ENCODE peak calls at places on chromosomes 13 and 19, in four cellular contexts. Z is H1, A is GM12878, J is K562. R is an unnamed sample. For H3K36me3, the result is how much of the 10 kb centered on the place peaks cover.

GRCh38 chr19:4870025-4870700 is 2.7 kb upstream of the PLIN3 start:
- DNase-seq in Z (no peak), A (no peak), J (peak), R (peak)

GRCh38 chr13:76975863-76976262 is 16.0 kb upstream of the CLN5 start:
- DNase-seq in Z (no peak), A (no peak), J (no peak), R (no peak)

GRCh38 chr13:113943821-113944565 is 29.9 kb downstream of the C13orf46 start:
- DNase-seq in Z (no peak), A (no peak), J (no peak), R (no peak)

GRCh38 chr13:85725433-85725832 is 73.8 kb downstream of the SLITRK6 start:
- DNase-seq in Z (no peak), A (no peak), J (no peak), R (no peak)

GRCh38 chr19:10292206-10292788 is 2.5 kb downstream of the ICAM5 start:
- DNase-seq in Z (peak), A (no peak), J (peak), R (peak)

GRCh38 chr19:10010939-10011338 is 635 bp upstream of the COL5A3 start:
- DNase-seq in Z (no peak), A (no peak), J (no peak), R (no peak)

GRCh38 chr13:24042710-24043440 is 117.6 kb upstream of the SPATA13 start:
- DNase-seq in Z (no peak), A (no peak), J (no peak), R (no peak)

GRCh38 chr13:43584711-43585110 is 202.1 kb downstream of the ENOX1 start:
- DNase-seq in Z (no peak), A (no peak), J (no peak), R (no peak)

GRCh38 chr13:49893591-49893990 is 42.5 kb downstream of the SPRYD7 start:
- DNase-seq in Z (no peak), A (no peak), J (no peak), R (no peak)

GRCh38 chr13:112131740-112132113 is 64.8 kb downstream of the SOX1 start:
- DNase-seq in Z (no peak), A (no peak), J (no peak), R (no peak)

GRCh38 chr13:77298403-77298802 is 28.5 kb downstream of the MYCBP2 start:
- DNase-seq in Z (no peak), A (no peak), J (no peak), R (no peak)

GRCh38 chr19:23071087-23071511 is 45.7 kb upstream of the ZNF730 start:
- DNase-seq in Z (no peak), A (no peak), J (peak), R (no peak)

GRCh38 chr19:13629687-13630357 is 123.5 kb upstream of the CACNA1A start:
- DNase-seq in Z (no peak), A (no peak), J (no peak), R (no peak)

GRCh38 chr13:95957331-95957730 is 95.9 kb downstream of the UGGT2 start:
- DNase-seq in Z (no peak), A (no peak), J (peak), R (no peak)

GRCh38 chr13:106887686-106888085 is 319.7 kb upstream of the ARGLU1 start:
- DNase-seq in Z (no peak), A (no peak), J (no peak), R (no peak)

GRCh38 chr13:95206116-95206515 is 95.1 kb downstream of the ABCC4 start:
- DNase-seq in Z (no peak), A (no peak), J (no peak), R (no peak)

GRCh38 chr19:49981603-49982593 is 20.9 kb upstream of the SIGLEC11 start:
- DNase-seq in Z (no peak), A (no peak), J (peak), R (no peak)

GRCh38 chr13:55244991-55245644 is 1895.6 kb upstream of the PRR20A start:
- DNase-seq in Z (peak), A (no peak), J (peak), R (no peak)

GRCh38 chr19:43525836-43526771 is 897 bp downstream of the ETHE1 start:
- DNase-seq in Z (peak), A (no peak), J (no peak), R (no peak)

GRCh38 chr13:111031531-111031961 is 83.6 kb upstream of the ARHGEF7 start:
- DNase-seq in Z (peak), A (no peak), J (no peak), R (no peak)

GRCh38 chr19:11418518-11419506 is at the start of gene RGL3:
- DNase-seq in Z (peak), A (no peak), J (no peak), R (no peak)

GRCh38 chr19:12675940-12676339 is 5.7 kb downstream of the DHPS start:
- DNase-seq in Z (no peak), A (no peak), J (no peak), R (no peak)

GRCh38 chr13:111245781-111246384 is 74.6 kb upstream of the TEX29 start:
- DNase-seq in Z (no peak), A (no peak), J (no peak), R (no peak)

GRCh38 chr19:47445527-47445926 is 26.2 kb downstream of the SLC8A2 start:
- DNase-seq in Z (no peak), A (no peak), J (no peak), R (no peak)

GRCh38 chr13:61170791-61171330 is 244.8 kb downstream of the PCDH20 start:
- DNase-seq in Z (no peak), A (no peak), J (no peak), R (no peak)

GRCh38 chr19:16095071-16095571 is 16.6 kb upstream of the RAB8A start:
- DNase-seq in Z (no peak), A (no peak), J (no peak), R (no peak)

GRCh38 chr19:16088351-16088984 is 12.2 kb downstream of the TPM4 start:
- DNase-seq in Z (no peak), A (no peak), J (no peak), R (no peak)

GRCh38 chr19:16088985-16089846 is 12.9 kb downstream of the TPM4 start:
- DNase-seq in Z (no peak), A (no peak), J (no peak), R (no peak)

GRCh38 chr19:16094360-16095070 is 17.2 kb upstream of the RAB8A start:
- DNase-seq in Z (no peak), A (no peak), J (no peak), R (no peak)

GRCh38 chr19:16091546-16092475 is 15.5 kb downstream of the TPM4 start:
- DNase-seq in Z (no peak), A (no peak), J (no peak), R (no peak)
- H3K36me3 ChIP-seq in Z (half or more), A (half or more), J (half or more), R (half or more)

GRCh38 chr19:17305211-17305516 is 508 bp upstream of the MRPL34 start:
- DNase-seq in Z (no peak), A (no peak), J (no peak), R (no peak)
- TF ChIP-seq EGR1 in Z (no peak), A (no peak), J (no peak), R (no peak)

GRCh38 chr19:3441089-3441985 is 39.0 kb downstream of the SMIM24 start:
- DNase-seq in Z (no peak), A (no peak), J (no peak), R (no peak)

GRCh38 chr19:3442487-3443071 is 37.7 kb downstream of the SMIM24 start:
- DNase-seq in Z (no peak), A (no peak), J (no peak), R (no peak)

GRCh38 chr19:3443840-3444694 is 36.3 kb downstream of the SMIM24 start:
- DNase-seq in Z (peak), A (no peak), J (no peak), R (no peak)

GRCh38 chr19:3441986-3442329 is 38.4 kb downstream of the SMIM24 start:
- DNase-seq in Z (no peak), A (no peak), J (no peak), R (no peak)

GRCh38 chr19:3440082-3440481 is 40.2 kb downstream of the SMIM24 start:
- DNase-seq in Z (peak), A (no peak), J (peak), R (no peak)
- H3K36me3 ChIP-seq in Z (under half), A (under half), J (half or more), R (under half)

GRCh38 chr13:39765801-39766463 is 110.5 kb downstream of the COG6 start:
- DNase-seq in Z (no peak), A (no peak), J (no peak), R (no peak)
- TF ChIP-seq EGR1 in Z (no peak), A (no peak), J (no peak), R (no peak)

GRCh38 chr19:6854758-6855157 is 32.6 kb upstream of the ADGRE1 start:
- DNase-seq in Z (no peak), A (no peak), J (no peak), R (no peak)

GRCh38 chr19:6852001-6852400 is 35.4 kb upstream of the ADGRE1 start:
- DNase-seq in Z (no peak), A (no peak), J (no peak), R (no peak)

GRCh38 chr19:6853868-6854267 is 33.5 kb upstream of the ADGRE1 start:
- DNase-seq in Z (no peak), A (no peak), J (no peak), R (no peak)

GRCh38 chr19:6861683-6862286 is 25.6 kb upstream of the ADGRE1 start:
- DNase-seq in Z (no peak), A (no peak), J (no peak), R (no peak)

GRCh38 chr19:6856749-6857372 is 30.5 kb upstream of the ADGRE1 start:
- DNase-seq in Z (no peak), A (no peak), J (no peak), R (no peak)
- H3K36me3 ChIP-seq in Z (under half), A (under half), J (under half), R (under half)

GRCh38 chr19:34256835-34257558 is 2.6 kb downstream of the GARRE1 start:
- DNase-seq in Z (no peak), A (no peak), J (no peak), R (no peak)

GRCh38 chr19:34255546-34255945 is 1.2 kb downstream of the GARRE1 start:
- DNase-seq in Z (no peak), A (no peak), J (no peak), R (no peak)

GRCh38 chr19:34257559-34257924 is 3.2 kb downstream of the GARRE1 start:
- DNase-seq in Z (no peak), A (no peak), J (no peak), R (no peak)

GRCh38 chr19:34254552-34255432 is at the start of gene GARRE1:
- DNase-seq in Z (peak), A (no peak), J (peak), R (no peak)

GRCh38 chr19:34253711-34254551 is 423 bp upstream of the GARRE1 start:
- DNase-seq in Z (peak), A (no peak), J (peak), R (no peak)
- TF ChIP-seq EGR1 in Z (peak), A (no peak), J (peak), R (peak)

DNA sequence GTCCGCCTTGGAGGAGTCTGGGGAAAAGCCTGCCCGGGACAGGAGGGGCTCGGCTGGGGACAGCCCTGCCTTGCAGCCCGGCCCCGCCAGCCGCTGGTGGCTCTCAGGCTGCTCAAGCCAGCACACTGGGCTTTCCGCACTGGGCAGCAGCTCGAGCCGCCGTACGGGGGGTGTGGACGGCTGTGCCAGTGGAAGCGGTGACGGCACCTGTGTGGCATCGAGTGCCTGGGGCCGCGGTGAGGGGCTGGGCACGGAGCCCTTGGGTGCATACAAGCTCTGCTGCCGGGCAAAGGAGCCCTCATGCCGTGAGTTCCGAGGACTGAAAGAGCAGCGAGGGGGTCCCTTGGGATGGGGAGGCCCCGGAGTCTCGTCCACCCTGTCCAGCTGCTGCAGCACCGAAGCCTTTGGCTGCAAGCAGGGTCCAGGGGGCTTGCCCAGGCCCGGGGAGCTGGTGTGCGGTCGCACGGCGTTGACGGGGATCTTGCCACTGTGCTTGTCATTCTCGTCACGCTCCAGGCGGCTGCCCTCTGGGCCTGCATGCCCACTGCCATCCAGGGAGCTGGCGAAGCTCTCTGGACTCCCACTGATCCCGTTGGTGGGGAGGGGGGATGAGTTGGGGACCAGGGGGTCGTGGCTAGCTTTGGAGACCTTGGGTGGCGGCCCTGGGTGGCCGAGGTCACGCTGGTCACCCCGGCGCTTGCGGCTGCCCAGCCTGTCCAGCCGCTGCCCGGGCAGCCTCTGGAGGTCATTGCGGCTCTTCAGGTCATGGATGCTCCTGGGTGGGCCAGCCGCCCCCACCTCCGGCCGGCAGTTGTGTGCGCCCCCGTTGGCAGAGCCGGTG is 4.7 kb upstream of the SLC35E1 start:
- DNase-seq in Z (no peak), A (no peak), J (no peak), R (no peak)
- H3K36me3 ChIP-seq in Z (under half), A (under half), J (half or more), R (under half)

GRCh38 chr13:63472736-63473135 is 2057.1 kb upstream of the PCDH20 start:
- DNase-seq in Z (no peak), A (no peak), J (no peak), R (no peak)
- TF ChIP-seq EGR1 in Z (no peak), A (no peak), J (no peak), R (no peak)

R was measured in HCT116.